ENCODE peak calls at places on chromosomes 11 and 22, in ten cellular contexts. C is BJ, L is H7, E is body of pancreas, H is BE2C, Q is colonic mucosa, I is thoracic aorta, Z is OCI-LY7, N is IMR-90, X is K562. Y is an unnamed sample.

GRCh38 chr22:44625981-44626687 is 75.9 kb upstream of the PRR5 start:
- DNase-seq in C (no peak), L (peak), E (peak), H (peak), Q (peak), I (no peak), Z (peak), N (peak), X (peak), Y (no peak)

GRCh38 chr11:59659981-59660380 is 8.9 kb downstream of the PATL1 start:
- DNase-seq in C (no peak), L (no peak), E (no peak), H (no peak), Q (no peak), I (no peak), Z (no peak), N (no peak), X (no peak), Y (no peak)

GRCh38 chr11:15197696-15198095 is 83.0 kb downstream of the INSC start:
- DNase-seq in C (no peak), L (no peak), E (no peak), H (no peak), Q (no peak), I (no peak), Z (no peak), N (peak), X (no peak), Y (no peak)

GRCh38 chr22:32723632-32724031 is 77.9 kb upstream of the TIMP3 start:
- DNase-seq in C (peak), L (no peak), E (peak), H (no peak), Q (peak), I (no peak), Z (peak), N (peak), X (no peak), Y (no peak)

GRCh38 chr11:28384418-28384817 is 276.2 kb downstream of the METTL15 start:
- DNase-seq in C (peak), L (no peak), E (no peak), H (no peak), Q (no peak), I (no peak), Z (no peak), N (peak), X (no peak), Y (no peak)

GRCh38 chr22:46104170-46104880 is 46.0 kb upstream of the PPARA start:
- DNase-seq in C (no peak), L (no peak), E (peak), H (peak), Q (no peak), I (no peak), Z (no peak), N (no peak), X (no peak), Y (no peak)

GRCh38 chr11:119367661-119368120 is 13.8 kb downstream of the USP2 start:
- DNase-seq in C (no peak), L (no peak), E (no peak), H (no peak), Q (peak), I (no peak), Z (peak), N (no peak), X (no peak), Y (no peak)

GRCh38 chr11:96254854-96255253 is 88.1 kb downstream of the MAML2 start:
- DNase-seq in C (no peak), L (no peak), E (no peak), H (no peak), Q (no peak), I (no peak), Z (no peak), N (no peak), X (no peak), Y (no peak)

GRCh38 chr11:61442616-61443015 is 12.7 kb downstream of the SDHAF2 start:
- DNase-seq in C (no peak), L (no peak), E (no peak), H (no peak), Q (no peak), I (no peak), Z (no peak), N (no peak), X (no peak), Y (no peak)

GRCh38 chr11:18321622-18321990 is 334 bp downstream of the HPS5 start:
- DNase-seq in C (no peak), L (no peak), E (no peak), H (no peak), Q (no peak), I (no peak), Z (peak), N (no peak), X (no peak), Y (no peak)

GRCh38 chr11:76700177-76701100 is 29.9 kb upstream of the LRRC32 start:
- DNase-seq in C (peak), L (no peak), E (peak), H (peak), Q (no peak), I (no peak), Z (no peak), N (peak), X (peak), Y (no peak)

GRCh38 chr11:122108192-122108799 is 7.7 kb downstream of the BLID start:
- DNase-seq in C (no peak), L (no peak), E (peak), H (peak), Q (peak), I (no peak), Z (peak), N (peak), X (peak), Y (peak)

GRCh38 chr22:20548806-20549205 is 41.4 kb downstream of the MED15 start:
- DNase-seq in C (no peak), L (no peak), E (no peak), H (no peak), Q (no peak), I (no peak), Z (no peak), N (no peak), X (no peak), Y (no peak)

GRCh38 chr11:2878782-2879181 is 6.8 kb downstream of the CDKN1C start:
- DNase-seq in C (no peak), L (no peak), E (no peak), H (no peak), Q (no peak), I (no peak), Z (no peak), N (no peak), X (no peak), Y (no peak)

GRCh38 chr11:2745511-2745910 is 45.7 kb upstream of the KCNQ1OT1 start:
- DNase-seq in C (no peak), L (no peak), E (no peak), H (no peak), Q (no peak), I (no peak), Z (no peak), N (no peak), X (no peak), Y (no peak)

GRCh38 chr11:125423247-125423849 is 72.7 kb downstream of the FEZ1 start:
- DNase-seq in C (no peak), L (peak), E (no peak), H (no peak), Q (no peak), I (no peak), Z (peak), N (no peak), X (peak), Y (no peak)

GRCh38 chr11:32952421-32952820 is 59.8 kb downstream of the QSER1 start:
- DNase-seq in C (no peak), L (no peak), E (no peak), H (no peak), Q (no peak), I (no peak), Z (no peak), N (no peak), X (no peak), Y (no peak)

GRCh38 chr11:56923116-56923515 is 65.6 kb upstream of the OR5AK2 start:
- DNase-seq in C (no peak), L (no peak), E (no peak), H (no peak), Q (no peak), I (no peak), Z (no peak), N (no peak), X (no peak), Y (no peak)

DNA sequence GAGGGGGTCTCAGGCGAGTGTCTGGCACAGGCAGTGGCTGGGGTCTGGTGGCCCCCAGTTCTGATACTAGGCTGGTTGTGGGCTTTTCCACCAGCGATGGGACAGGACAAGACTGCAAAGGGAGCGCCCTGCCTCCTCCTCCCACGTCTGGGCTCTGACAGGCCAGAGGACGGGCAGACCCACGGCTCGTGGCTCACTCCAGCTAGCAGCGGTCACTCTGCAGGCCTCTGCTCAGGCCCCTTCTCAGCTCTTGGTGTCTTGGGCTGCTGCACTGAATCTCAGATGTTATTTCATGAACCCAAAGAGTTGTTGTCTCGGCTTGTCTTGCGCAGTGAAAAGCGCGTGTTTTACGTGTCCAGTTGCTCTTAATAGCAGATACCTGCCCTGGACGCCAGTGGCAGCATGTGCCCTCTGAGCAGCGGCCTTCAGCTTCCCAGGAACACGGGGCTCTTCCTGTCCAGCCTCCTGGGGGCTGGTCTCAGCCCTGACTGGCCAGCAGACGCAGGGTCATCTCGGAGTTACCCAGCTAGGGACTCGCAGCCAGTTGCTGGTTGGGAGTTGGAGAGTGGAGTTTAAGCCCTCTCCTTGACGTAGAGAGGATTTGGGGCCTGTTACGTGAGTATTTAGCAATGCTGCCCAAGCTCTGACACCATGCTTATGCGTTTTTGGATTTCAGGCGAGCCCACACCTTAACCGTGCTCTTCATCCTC is 9.6 kb downstream of the PTDSS2 start:
- DNase-seq in C (no peak), L (no peak), E (no peak), H (no peak), Q (no peak), I (no peak), Z (no peak), N (no peak), X (no peak), Y (no peak)
- H3K4me3 ChIP-seq in C (no peak), L (no peak), E (no peak), H (no peak), Q (no peak), I (no peak), Z (no peak), N (no peak), X (no peak), Y (no peak)

DNA sequence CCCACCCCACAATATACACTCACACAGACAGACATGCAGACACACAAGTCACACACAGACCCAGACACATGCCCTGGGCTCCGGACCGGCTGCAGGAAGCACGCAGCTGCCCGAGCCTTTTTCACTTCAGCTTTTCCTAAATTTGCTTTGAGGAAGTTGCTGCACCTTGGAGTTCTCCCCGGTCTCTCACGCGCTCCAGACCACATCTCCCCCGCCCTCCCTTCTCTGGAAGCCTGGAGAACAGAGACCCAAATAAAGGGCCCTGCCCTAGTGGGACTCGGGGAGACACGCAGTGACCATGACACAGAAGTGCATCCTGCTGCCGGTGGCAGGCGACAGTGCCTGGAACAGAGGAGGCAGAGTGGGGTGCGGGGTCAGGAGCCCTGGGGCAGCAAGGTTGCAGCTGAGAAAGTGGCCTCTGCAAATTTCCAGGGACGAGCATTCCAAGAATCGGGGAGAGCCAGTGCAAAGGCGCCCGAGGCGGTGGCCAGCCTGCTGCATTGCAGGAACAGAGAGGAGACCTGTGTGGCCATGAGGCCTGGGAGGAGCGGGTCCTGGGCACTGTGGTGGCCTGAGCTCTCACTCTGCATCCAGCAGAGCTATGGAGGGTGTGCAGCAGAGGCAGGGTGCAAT is 19.1 kb downstream of the RPL3 start:
- DNase-seq in C (no peak), L (peak), E (peak), H (peak), Q (no peak), I (no peak), Z (peak), N (no peak), X (no peak), Y (no peak)
- H3K4me3 ChIP-seq in C (no peak), L (no peak), E (no peak), H (peak), Q (no peak), I (peak), Z (peak), N (no peak), X (no peak), Y (no peak)

GRCh38 chr11:1573077-1573846 is 1.2 kb upstream of the DUSP8 start:
- DNase-seq in C (no peak), L (peak), E (peak), H (no peak), Q (peak), I (no peak), Z (no peak), N (no peak), X (peak), Y (no peak)

GRCh38 chr11:1572200-1573076 is at the start of gene DUSP8:
- DNase-seq in C (no peak), L (peak), E (peak), H (peak), Q (peak), I (peak), Z (peak), N (peak), X (peak), Y (no peak)

GRCh38 chr11:1570531-1570895 is 1.6 kb downstream of the DUSP8 start:
- DNase-seq in C (no peak), L (no peak), E (no peak), H (no peak), Q (peak), I (no peak), Z (no peak), N (no peak), X (no peak), Y (no peak)

GRCh38 chr11:1570896-1571759 is 943 bp downstream of the DUSP8 start:
- DNase-seq in C (no peak), L (peak), E (peak), H (peak), Q (peak), I (no peak), Z (no peak), N (no peak), X (peak), Y (no peak)

DNA sequence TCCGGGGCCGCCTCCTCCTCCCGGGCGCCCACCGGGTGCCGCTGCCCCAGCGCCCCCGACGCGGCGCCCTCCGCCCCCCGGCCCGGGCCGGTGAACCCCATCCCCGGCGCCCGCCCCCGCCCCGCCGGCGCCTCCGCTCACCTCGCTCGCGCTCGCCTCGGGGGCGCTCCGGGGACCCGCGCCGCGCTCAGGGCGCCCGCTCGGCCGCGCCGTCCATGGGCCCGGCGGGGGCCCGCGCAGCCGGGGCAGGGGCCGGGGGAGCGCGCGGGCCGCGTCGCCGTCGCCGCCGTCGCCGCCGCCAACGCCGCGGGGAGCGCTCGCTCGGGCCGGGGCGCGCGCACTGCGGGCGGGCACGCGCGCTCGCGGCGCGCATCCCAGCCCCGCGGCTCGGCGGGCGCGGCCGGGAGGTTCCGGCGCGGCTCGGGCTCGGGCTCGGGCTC is 291 bp downstream of the DUSP8 start:
- DNase-seq in C (no peak), L (no peak), E (no peak), H (no peak), Q (no peak), I (no peak), Z (no peak), N (no peak), X (no peak), Y (no peak)
- H3K4me3 ChIP-seq in C (peak), L (peak), E (peak), H (no peak), Q (peak), I (peak), Z (no peak), N (peak), X (peak), Y (peak)

DNA sequence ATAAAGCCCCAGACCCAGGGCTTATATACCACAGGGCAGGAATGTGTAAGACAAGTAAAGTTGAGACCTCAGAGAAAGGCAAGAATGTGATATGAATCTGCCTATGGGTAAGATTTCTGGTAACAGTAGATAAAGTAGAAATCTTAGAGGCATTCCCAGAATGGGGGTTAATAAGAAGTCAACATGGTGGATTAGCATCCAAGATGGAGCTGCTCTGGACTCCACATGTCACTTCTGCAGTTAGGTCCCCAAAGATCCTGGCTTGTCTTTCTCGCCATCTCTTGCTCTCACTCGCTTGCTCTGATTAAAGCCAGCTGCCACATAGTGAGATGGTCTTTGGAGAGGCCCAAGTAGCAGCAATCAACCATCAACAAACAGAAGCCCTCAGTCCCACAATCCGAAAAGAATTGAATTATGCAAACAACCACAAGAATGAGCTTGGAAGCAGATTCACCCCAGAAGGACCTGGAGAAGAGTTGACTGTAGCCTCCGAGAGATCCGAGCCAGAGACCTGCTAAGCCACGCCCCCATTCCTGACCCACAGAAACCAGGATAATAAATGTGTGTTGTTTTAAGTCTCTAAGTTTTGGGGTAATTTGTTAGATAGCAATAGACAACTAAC is 5.4 kb upstream of the C11orf86 start:
- DNase-seq in C (peak), L (no peak), E (no peak), H (no peak), Q (no peak), I (no peak), Z (no peak), N (peak), X (no peak), Y (no peak)
- H3K4me3 ChIP-seq in C (no peak), L (no peak), E (no peak), H (no peak), Q (no peak), I (no peak), Z (no peak), N (no peak), X (no peak), Y (no peak)

GRCh38 chr22:31155425-31155824 is 4.6 kb upstream of the RNF185 start:
- DNase-seq in C (peak), L (no peak), E (no peak), H (no peak), Q (no peak), I (no peak), Z (no peak), N (peak), X (no peak), Y (no peak)

GRCh38 chr22:31160328-31160978 is 471 bp downstream of the RNF185 start:
- DNase-seq in C (no peak), L (no peak), E (peak), H (no peak), Q (peak), I (no peak), Z (no peak), N (peak), X (peak), Y (no peak)

GRCh38 chr22:31162015-31162765 is 2.2 kb downstream of the RNF185 start:
- DNase-seq in C (no peak), L (no peak), E (peak), H (no peak), Q (no peak), I (no peak), Z (no peak), N (no peak), X (no peak), Y (no peak)

GRCh38 chr22:31161386-31161785 is 1.4 kb downstream of the RNF185 start:
- DNase-seq in C (no peak), L (no peak), E (no peak), H (no peak), Q (no peak), I (no peak), Z (no peak), N (no peak), X (no peak), Y (no peak)
- H3K4me3 ChIP-seq in C (peak), L (no peak), E (no peak), H (peak), Q (peak), I (peak), Z (peak), N (peak), X (no peak), Y (peak)

GRCh38 chr11:71354394-71355105 is 93.6 kb downstream of the DHCR7 start:
- DNase-seq in C (no peak), L (no peak), E (no peak), H (no peak), Q (no peak), I (no peak), Z (no peak), N (no peak), X (no peak), Y (no peak)

GRCh38 chr11:71356904-71357303 is 91.3 kb downstream of the DHCR7 start:
- DNase-seq in C (no peak), L (no peak), E (no peak), H (no peak), Q (no peak), I (no peak), Z (no peak), N (no peak), X (no peak), Y (no peak)

GRCh38 chr11:71357414-71357813 is 90.8 kb downstream of the DHCR7 start:
- DNase-seq in C (no peak), L (no peak), E (no peak), H (no peak), Q (no peak), I (no peak), Z (no peak), N (no peak), X (no peak), Y (no peak)

GRCh38 chr11:71356280-71356876 is 91.8 kb downstream of the DHCR7 start:
- DNase-seq in C (no peak), L (no peak), E (no peak), H (no peak), Q (no peak), I (no peak), Z (no peak), N (no peak), X (no peak), Y (no peak)

GRCh38 chr11:71355266-71355665 is 92.9 kb downstream of the DHCR7 start:
- DNase-seq in C (no peak), L (no peak), E (no peak), H (no peak), Q (no peak), I (no peak), Z (no peak), N (peak), X (no peak), Y (peak)
- H3K4me3 ChIP-seq in C (no peak), L (no peak), E (no peak), H (no peak), Q (no peak), I (no peak), Z (no peak), N (no peak), X (no peak), Y (no peak)

Y was measured in epithelial cell of proximal tubule.